ENCODE peak calls at places on chromosomes 7 and 10, in nine cellular contexts. J, M, W, U, Y, Q, O, R and K are unnamed samples.

GRCh38 chr7:105656922-105657521 is 75.7 kb upstream of the EFCAB10 start:
- DNase-seq in J (peak), M (peak), W (peak), U (peak), Y (no peak), Q (peak), O (no peak), R (peak), K (peak)

GRCh38 chr10:24202181-24202570 is 6.8 kb upstream of the KIAA1217 start:
- DNase-seq in J (no peak), M (no peak), W (no peak), U (no peak), Y (no peak), Q (no peak), O (no peak), R (no peak), K (no peak)

GRCh38 chr10:63657812-63658211 is 136.6 kb downstream of the REEP3 start:
- DNase-seq in J (no peak), M (no peak), W (no peak), U (no peak), Y (no peak), Q (no peak), O (no peak), R (no peak), K (no peak)

GRCh38 chr7:76291346-76292205 is 10.9 kb upstream of the HSPB1 start:
- DNase-seq in J (peak), M (peak), W (peak), U (peak), Y (peak), Q (peak), O (peak), R (peak), K (peak)

GRCh38 chr10:59904431-59905065 is 1.8 kb downstream of the CCDC6 start:
- DNase-seq in J (no peak), M (no peak), W (no peak), U (no peak), Y (peak), Q (no peak), O (no peak), R (no peak), K (no peak)

GRCh38 chr10:103592186-103593021 is 98.9 kb downstream of the NEURL1 start:
- DNase-seq in J (peak), M (peak), W (peak), U (peak), Y (peak), Q (peak), O (no peak), R (peak), K (no peak)

GRCh38 chr10:101672536-101672935 is 22.4 kb downstream of the FBXW4 start:
- DNase-seq in J (no peak), M (no peak), W (no peak), U (no peak), Y (peak), Q (no peak), O (peak), R (no peak), K (no peak)

GRCh38 chr7:78099715-78100477 is 301.3 kb downstream of the PHTF2 start:
- DNase-seq in J (no peak), M (no peak), W (no peak), U (peak), Y (no peak), Q (no peak), O (no peak), R (no peak), K (no peak)

GRCh38 chr10:84214046-84214572 is 11.2 kb downstream of the LRIT2 start:
- DNase-seq in J (peak), M (no peak), W (no peak), U (no peak), Y (no peak), Q (no peak), O (no peak), R (no peak), K (no peak)

GRCh38 chr7:142539901-142540300 is 209.4 kb upstream of the PRSS1 start:
- DNase-seq in J (peak), M (no peak), W (no peak), U (peak), Y (no peak), Q (no peak), O (no peak), R (no peak), K (no peak)

GRCh38 chr7:101932053-101932452 is 114.6 kb downstream of the CUX1 start:
- DNase-seq in J (no peak), M (no peak), W (no peak), U (no peak), Y (no peak), Q (no peak), O (no peak), R (no peak), K (no peak)

GRCh38 chr10:117617086-117617485 is 74.5 kb downstream of the EMX2 start:
- DNase-seq in J (no peak), M (no peak), W (no peak), U (no peak), Y (no peak), Q (no peak), O (no peak), R (no peak), K (no peak)

GRCh38 chr7:27367179-27367929 is 124.8 kb downstream of the EVX1 start:
- DNase-seq in J (no peak), M (no peak), W (no peak), U (no peak), Y (no peak), Q (no peak), O (no peak), R (no peak), K (no peak)

GRCh38 chr10:18334116-18334867 is 194.1 kb downstream of the CACNB2 start:
- DNase-seq in J (no peak), M (no peak), W (no peak), U (no peak), Y (no peak), Q (no peak), O (no peak), R (no peak), K (no peak)

GRCh38 chr7:137992042-137992737 is 9.7 kb downstream of the CREB3L2 start:
- DNase-seq in J (peak), M (no peak), W (no peak), U (peak), Y (no peak), Q (no peak), O (no peak), R (no peak), K (no peak)

GRCh38 chr7:1466524-1467271 is 7.4 kb upstream of the MICALL2 start:
- DNase-seq in J (peak), M (no peak), W (no peak), U (no peak), Y (peak), Q (no peak), O (peak), R (no peak), K (no peak)

GRCh38 chr10:490256-490655 is 199.2 kb downstream of the DIP2C start:
- DNase-seq in J (peak), M (no peak), W (no peak), U (no peak), Y (no peak), Q (no peak), O (no peak), R (no peak), K (no peak)

GRCh38 chr10:43212043-43212721 is 54.7 kb downstream of the RASGEF1A start:
- DNase-seq in J (no peak), M (no peak), W (no peak), U (peak), Y (no peak), Q (no peak), O (no peak), R (no peak), K (no peak)

GRCh38 chr10:131059881-131060280 is 251.6 kb downstream of the TCERG1L start:
- DNase-seq in J (no peak), M (no peak), W (no peak), U (no peak), Y (no peak), Q (no peak), O (no peak), R (no peak), K (no peak)

GRCh38 chr10:43863859-43864591 is 215.3 kb upstream of the ZNF32 start:
- DNase-seq in J (peak), M (no peak), W (no peak), U (no peak), Y (no peak), Q (no peak), O (no peak), R (no peak), K (no peak)

GRCh38 chr7:121620953-121621606 is 225.0 kb upstream of the FAM3C start:
- DNase-seq in J (no peak), M (no peak), W (no peak), U (no peak), Y (no peak), Q (no peak), O (no peak), R (no peak), K (no peak)

GRCh38 chr7:41189866-41190265 is 513.0 kb downstream of the INHBA start:
- DNase-seq in J (peak), M (no peak), W (no peak), U (peak), Y (no peak), Q (no peak), O (no peak), R (no peak), K (no peak)

GRCh38 chr10:102758226-102758932 is 14.6 kb downstream of the WBP1L start:
- DNase-seq in J (no peak), M (no peak), W (no peak), U (no peak), Y (no peak), Q (no peak), O (no peak), R (no peak), K (no peak)

GRCh38 chr7:144127714-144128334 is 4.8 kb downstream of the OR2A14 start:
- DNase-seq in J (peak), M (peak), W (peak), U (peak), Y (peak), Q (peak), O (no peak), R (peak), K (peak)

GRCh38 chr7:150451833-150452431 is 1.5 kb downstream of the GIMAP8 start:
- DNase-seq in J (no peak), M (peak), W (no peak), U (no peak), Y (no peak), Q (no peak), O (no peak), R (no peak), K (peak)

GRCh38 chr7:33261585-33261984 is 132.2 kb downstream of the BBS9 start:
- DNase-seq in J (peak), M (no peak), W (no peak), U (peak), Y (no peak), Q (no peak), O (no peak), R (no peak), K (no peak)

GRCh38 chr7:130971297-130971696 is 237.3 kb upstream of the KLF14 start:
- DNase-seq in J (peak), M (no peak), W (no peak), U (no peak), Y (no peak), Q (no peak), O (no peak), R (no peak), K (no peak)

GRCh38 chr7:13821152-13821787 is 168.2 kb downstream of the ETV1 start:
- DNase-seq in J (peak), M (no peak), W (no peak), U (no peak), Y (no peak), Q (no peak), O (no peak), R (no peak), K (no peak)

GRCh38 chr10:74988787-74989574 is 122.5 kb upstream of the SAMD8 start:
- DNase-seq in J (no peak), M (no peak), W (no peak), U (peak), Y (no peak), Q (no peak), O (no peak), R (no peak), K (no peak)

GRCh38 chr7:32093415-32094408 is 23.5 kb upstream of the PDE1C start:
- DNase-seq in J (peak), M (no peak), W (no peak), U (peak), Y (no peak), Q (no peak), O (no peak), R (no peak), K (no peak)

GRCh38 chr7:36966039-36966438 is 241.7 kb upstream of the AOAH start:
- DNase-seq in J (no peak), M (no peak), W (no peak), U (no peak), Y (no peak), Q (no peak), O (no peak), R (no peak), K (no peak)

GRCh38 chr7:19713676-19714075 is 4.8 kb upstream of the POLR1F start:
- DNase-seq in J (peak), M (peak), W (peak), U (peak), Y (peak), Q (peak), O (peak), R (peak), K (no peak)

GRCh38 chr7:126450269-126450671 is 802.5 kb downstream of the GRM8 start:
- DNase-seq in J (no peak), M (no peak), W (no peak), U (no peak), Y (no peak), Q (no peak), O (no peak), R (no peak), K (no peak)

GRCh38 chr10:89327803-89328441 is at the start of gene IFIT3:
- DNase-seq in J (peak), M (peak), W (peak), U (peak), Y (peak), Q (no peak), O (peak), R (no peak), K (no peak)

GRCh38 chr7:100166317-100166940 is 2.0 kb downstream of the GAL3ST4 start:
- DNase-seq in J (no peak), M (no peak), W (peak), U (no peak), Y (no peak), Q (no peak), O (no peak), R (no peak), K (peak)

GRCh38 chr10:29859521-29860130 is 199.8 kb downstream of the JCAD start:
- DNase-seq in J (peak), M (peak), W (no peak), U (peak), Y (no peak), Q (no peak), O (no peak), R (no peak), K (no peak)

GRCh38 chr7:80922254-80923049 is 3.6 kb upstream of the SEMA3C start:
- DNase-seq in J (no peak), M (no peak), W (no peak), U (peak), Y (no peak), Q (no peak), O (no peak), R (no peak), K (no peak)